ENCODE peak calls at places on chromosomes 12 and 14, in eight cellular contexts. I, X, M, E, Q, D, V and L are unnamed samples.

GRCh38 chr12:104480012-104480411 is 23.3 kb downstream of the CHST11 start:
- DNase-seq in I (no peak), X (no peak), M (no peak), E (no peak), Q (no peak), D (no peak), V (no peak), L (no peak)

GRCh38 chr14:91142214-91142668 is 28.4 kb downstream of the DGLUCY start:
- DNase-seq in I (no peak), X (no peak), M (no peak), E (peak), Q (no peak), D (no peak), V (no peak), L (no peak)

GRCh38 chr12:50401383-50402155 is 884 bp downstream of the LARP4 start:
- DNase-seq in I (no peak), X (no peak), M (peak), E (peak), Q (peak), D (no peak), V (peak), L (no peak)

GRCh38 chr14:99576304-99576703 is 27.7 kb downstream of the CCDC85C start:
- DNase-seq in I (no peak), X (no peak), M (no peak), E (no peak), Q (no peak), D (no peak), V (no peak), L (no peak)

GRCh38 chr12:46364777-46365580 is 7.6 kb downstream of the SLC38A2 start:
- DNase-seq in I (no peak), X (peak), M (peak), E (no peak), Q (no peak), D (no peak), V (peak), L (no peak)

GRCh38 chr12:95982602-95983001 is 13.5 kb downstream of the HAL start:
- DNase-seq in I (no peak), X (no peak), M (no peak), E (no peak), Q (no peak), D (no peak), V (no peak), L (no peak)

GRCh38 chr12:93419388-93420034 is 22.2 kb downstream of the UBE2N start:
- DNase-seq in I (no peak), X (no peak), M (peak), E (peak), Q (no peak), D (no peak), V (peak), L (no peak)

GRCh38 chr14:64292197-64292596 is 2.0 kb downstream of the ESR2 start:
- DNase-seq in I (no peak), X (no peak), M (no peak), E (no peak), Q (no peak), D (no peak), V (no peak), L (no peak)

GRCh38 chr12:26298785-26299621 is 103.6 kb downstream of the SSPN start:
- DNase-seq in I (no peak), X (no peak), M (peak), E (peak), Q (peak), D (no peak), V (peak), L (no peak)

GRCh38 chr14:99876406-99876805 is 83.2 kb downstream of the EML1 start:
- DNase-seq in I (no peak), X (no peak), M (no peak), E (no peak), Q (no peak), D (no peak), V (no peak), L (peak)

GRCh38 chr12:49705479-49706267 is 1.5 kb downstream of the FMNL3 start:
- DNase-seq in I (peak), X (peak), M (peak), E (peak), Q (peak), D (no peak), V (peak), L (peak)

GRCh38 chr12:54502485-54502884 is 4.9 kb downstream of the NCKAP1L start:
- DNase-seq in I (no peak), X (no peak), M (no peak), E (no peak), Q (no peak), D (no peak), V (no peak), L (no peak)

GRCh38 chr14:50257728-50258127 is 26.4 kb upstream of the SOS2 start:
- DNase-seq in I (no peak), X (no peak), M (peak), E (no peak), Q (no peak), D (no peak), V (no peak), L (no peak)

GRCh38 chr12:6364037-6364360 is 11.4 kb downstream of the SCNN1A start:
- DNase-seq in I (no peak), X (no peak), M (no peak), E (no peak), Q (peak), D (no peak), V (no peak), L (no peak)

GRCh38 chr12:5505751-5506150 is 73.8 kb downstream of the NTF3 start:
- DNase-seq in I (no peak), X (no peak), M (no peak), E (no peak), Q (no peak), D (no peak), V (no peak), L (no peak)

GRCh38 chr12:106192659-106193403 is 54.1 kb upstream of the NUAK1 start:
- DNase-seq in I (no peak), X (no peak), M (no peak), E (no peak), Q (no peak), D (no peak), V (peak), L (no peak)

GRCh38 chr14:102074415-102074964 is 12.4 kb downstream of the HSP90AA1 start:
- DNase-seq in I (no peak), X (no peak), M (no peak), E (no peak), Q (no peak), D (no peak), V (no peak), L (no peak)

GRCh38 chr14:89178802-89179201 is 238.2 kb downstream of the FOXN3 start:
- DNase-seq in I (no peak), X (no peak), M (no peak), E (no peak), Q (no peak), D (no peak), V (peak), L (no peak)

GRCh38 chr12:53766881-53767280 is 15.1 kb upstream of the CISTR start:
- DNase-seq in I (no peak), X (no peak), M (no peak), E (no peak), Q (no peak), D (no peak), V (peak), L (no peak)

GRCh38 chr12:64390275-64390851 is at the start of gene C12orf56:
- DNase-seq in I (peak), X (no peak), M (no peak), E (no peak), Q (no peak), D (no peak), V (peak), L (no peak)

GRCh38 chr12:83850531-83850930 is 1062.1 kb downstream of the SLC6A15 start:
- DNase-seq in I (no peak), X (no peak), M (peak), E (no peak), Q (no peak), D (no peak), V (no peak), L (no peak)

GRCh38 chr14:100662850-100663527 is 63.7 kb upstream of the DLK1 start:
- DNase-seq in I (peak), X (peak), M (peak), E (peak), Q (peak), D (no peak), V (peak), L (peak)

GRCh38 chr12:50936821-50937220 is 15.5 kb upstream of the HIGD1C start:
- DNase-seq in I (no peak), X (no peak), M (no peak), E (no peak), Q (no peak), D (no peak), V (no peak), L (no peak)

GRCh38 chr14:69685217-69685616 is 73.8 kb downstream of the SUSD6 start:
- DNase-seq in I (no peak), X (no peak), M (peak), E (no peak), Q (peak), D (no peak), V (no peak), L (no peak)

GRCh38 chr12:68067762-68068376 is 78.6 kb downstream of the IFNG-AS1 start:
- DNase-seq in I (no peak), X (no peak), M (no peak), E (peak), Q (no peak), D (no peak), V (peak), L (no peak)

GRCh38 chr14:89625208-89625987 is 208.4 kb upstream of the FOXN3 start:
- DNase-seq in I (peak), X (no peak), M (no peak), E (no peak), Q (no peak), D (no peak), V (no peak), L (peak)

GRCh38 chr14:104343294-104343625 is 204.9 kb downstream of the KIF26A start:
- DNase-seq in I (no peak), X (no peak), M (no peak), E (no peak), Q (no peak), D (no peak), V (no peak), L (no peak)

GRCh38 chr12:108729612-108730336 is 1.5 kb downstream of the CORO1C start:
- DNase-seq in I (peak), X (no peak), M (peak), E (peak), Q (no peak), D (no peak), V (peak), L (no peak)

GRCh38 chr12:88310666-88311065 is 168.6 kb downstream of the TMTC3 start:
- DNase-seq in I (no peak), X (no peak), M (no peak), E (no peak), Q (no peak), D (no peak), V (peak), L (no peak)

GRCh38 chr12:114636723-114637480 is 47.1 kb downstream of the TBX3 start:
- DNase-seq in I (peak), X (no peak), M (peak), E (no peak), Q (peak), D (no peak), V (peak), L (no peak)

GRCh38 chr14:106276326-106277267 is 750.2 kb downstream of the TMEM121 start:
- DNase-seq in I (no peak), X (no peak), M (no peak), E (no peak), Q (no peak), D (no peak), V (no peak), L (no peak)

GRCh38 chr14:36756221-36756620 is 94.6 kb downstream of the PAX9 start:
- DNase-seq in I (no peak), X (no peak), M (no peak), E (no peak), Q (no peak), D (no peak), V (no peak), L (no peak)

GRCh38 chr12:14057895-14058294 is 76.5 kb upstream of the GRIN2B start:
- DNase-seq in I (no peak), X (no peak), M (no peak), E (no peak), Q (no peak), D (no peak), V (no peak), L (no peak)

GRCh38 chr12:79187032-79187431 is 322.5 kb downstream of the SYT1 start:
- DNase-seq in I (no peak), X (no peak), M (no peak), E (no peak), Q (no peak), D (no peak), V (no peak), L (no peak)

DNA sequence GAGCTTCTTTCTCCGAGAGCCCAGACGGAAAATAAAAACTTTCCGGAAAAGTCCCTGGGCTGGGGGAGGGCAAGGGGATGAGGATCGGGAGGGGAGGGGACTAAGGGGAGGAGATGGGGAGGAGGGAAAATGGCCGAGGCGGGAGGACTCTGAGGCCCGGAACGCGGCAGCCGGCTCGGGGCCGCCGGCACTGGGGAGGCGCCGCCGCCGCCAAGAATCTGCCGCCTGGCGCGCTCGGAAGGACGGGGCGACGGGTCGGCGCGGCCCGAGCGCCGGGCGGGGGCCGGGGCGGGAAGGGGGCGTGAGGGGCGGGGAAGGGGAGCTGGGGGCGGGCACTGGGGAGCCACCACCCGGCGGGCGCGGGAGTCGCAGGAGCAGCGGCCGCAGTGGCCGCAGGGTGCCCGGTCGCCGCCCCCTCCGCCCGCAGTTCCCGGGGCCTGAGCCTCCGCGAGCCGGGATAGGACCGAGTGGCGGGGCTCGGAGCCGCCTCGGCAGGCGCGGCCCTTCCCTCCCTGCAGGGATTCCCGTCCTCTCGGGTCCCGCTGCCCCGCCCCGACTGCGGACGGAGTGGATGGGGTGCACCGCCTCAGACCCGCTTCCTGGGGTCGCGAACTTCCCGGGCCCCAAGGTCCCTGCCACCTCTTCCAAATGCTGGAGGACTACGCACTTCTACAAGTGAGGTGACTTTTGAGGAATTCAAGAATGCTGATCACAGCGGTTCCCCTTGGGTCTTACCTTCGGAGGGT is at the start of gene PRKD1:
- DNase-seq in I (peak), X (peak), M (peak), E (no peak), Q (no peak), D (no peak), V (peak), L (peak)
- TF ChIP-seq CTCF in I (no peak), X (no peak), M (no peak), E (no peak), Q (no peak), D (no peak), V (peak), L (peak)

DNA sequence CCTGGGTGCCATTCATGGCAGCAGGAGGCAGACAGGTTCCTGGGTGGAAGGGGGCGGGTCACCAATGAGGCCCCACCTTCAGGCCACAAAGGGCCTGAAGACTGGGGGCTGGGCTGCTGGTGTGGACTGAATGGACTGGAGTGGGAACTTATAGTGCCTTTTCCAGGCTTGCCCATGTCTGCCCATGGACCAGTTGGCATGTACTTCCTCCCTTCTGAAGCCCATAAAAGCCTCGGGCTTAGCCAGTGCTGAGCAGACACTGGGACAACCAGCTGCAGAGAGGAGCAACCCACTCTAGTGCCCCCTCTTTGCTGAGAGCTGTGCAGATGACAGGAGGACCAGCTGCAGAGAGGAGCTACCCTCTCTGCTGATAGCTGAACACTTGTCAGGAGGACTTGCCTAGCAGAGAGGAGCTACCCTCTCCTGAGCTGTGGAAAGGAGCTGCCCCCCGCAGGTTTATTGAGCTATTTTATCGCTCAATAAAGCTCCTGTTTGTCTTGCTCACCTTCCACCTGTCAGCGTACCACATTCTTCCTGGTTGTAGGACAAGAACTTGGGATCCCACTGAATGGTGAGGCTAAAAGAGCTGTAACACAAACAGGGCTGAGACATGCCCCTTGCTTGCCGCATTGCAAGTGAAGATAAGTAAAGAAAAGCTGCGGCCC is 34.0 kb downstream of the APAF1 start:
- DNase-seq in I (no peak), X (no peak), M (no peak), E (no peak), Q (no peak), D (no peak), V (no peak), L (no peak)
- TF ChIP-seq CTCF in I (no peak), X (no peak), M (no peak), E (no peak), Q (no peak), D (no peak), V (no peak), L (no peak)

DNA sequence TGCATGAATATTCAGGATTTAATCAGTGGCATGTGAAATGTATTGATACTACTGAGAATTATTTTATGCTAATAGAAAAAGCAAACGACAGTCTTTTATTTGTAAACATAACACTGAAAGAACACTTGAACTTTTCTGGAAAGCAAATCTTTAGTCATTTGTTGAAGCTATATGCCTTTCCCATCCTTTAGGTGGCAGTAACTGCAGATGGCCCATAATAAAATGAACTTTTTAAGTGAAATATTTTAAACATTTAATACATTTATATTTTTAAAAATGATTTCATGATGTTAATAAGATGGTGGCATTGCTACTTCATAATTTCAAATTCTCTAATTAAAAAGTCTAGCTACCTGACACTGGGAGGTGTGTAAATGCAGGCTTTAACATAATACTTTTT is 13.9 kb upstream of the KRR1 start:
- DNase-seq in I (no peak), X (no peak), M (no peak), E (peak), Q (no peak), D (no peak), V (no peak), L (no peak)
- TF ChIP-seq CTCF in I (peak), X (no peak), M (peak), E (peak), Q (no peak), D (peak), V (peak), L (no peak)

GRCh38 chr14:94636744-94637412 is 24.7 kb downstream of the SERPINA3 start:
- DNase-seq in I (no peak), X (no peak), M (no peak), E (no peak), Q (no peak), D (no peak), V (peak), L (no peak)
- TF ChIP-seq CTCF in I (no peak), X (no peak), M (peak), E (peak), Q (no peak), D (peak), V (peak), L (no peak)